ENCODE peak calls at places on chromosomes 12 and 14, in four cellular contexts. One of them, this sample, is unnamed.

GRCh38 chr12:79422060-79422812 is 268.5 kb downstream of the PAWR start:
- DNase-seq in breast epithelium: no peak
- DNase-seq in stomach: no peak
- DNase-seq in suprapubic skin: no peak
- DNase-seq in this sample: no peak

GRCh38 chr14:88481794-88482193 is 73.0 kb downstream of the PTPN21 start:
- DNase-seq in stomach: no peak
- DNase-seq in suprapubic skin: no peak
- DNase-seq in breast epithelium: no peak
- DNase-seq in this sample: no peak

GRCh38 chr12:66724616-66725015 is 45.7 kb upstream of the GRIP1 start:
- DNase-seq in suprapubic skin: no peak
- DNase-seq in stomach: no peak
- DNase-seq in breast epithelium: no peak
- DNase-seq in this sample: no peak

GRCh38 chr14:95337052-95337595 is 17.4 kb upstream of the CLMN start:
- DNase-seq in breast epithelium: no peak
- DNase-seq in stomach: no peak
- DNase-seq in suprapubic skin: no peak
- DNase-seq in this sample: no peak

GRCh38 chr14:51860836-51861583 is 598 bp downstream of the GNG2 start:
- DNase-seq in stomach: no peak
- DNase-seq in suprapubic skin: no peak
- DNase-seq in breast epithelium: no peak
- DNase-seq in this sample: no peak

GRCh38 chr14:23632461-23633159 is 3.6 kb upstream of the DHRS2 start:
- DNase-seq in stomach: no peak
- DNase-seq in breast epithelium: no peak
- DNase-seq in suprapubic skin: no peak
- DNase-seq in this sample: no peak

GRCh38 chr12:81077329-81077685 is 572 bp upstream of the ACSS3 start:
- DNase-seq in breast epithelium: no peak
- DNase-seq in suprapubic skin: no peak
- DNase-seq in stomach: no peak
- DNase-seq in this sample: no peak

GRCh38 chr12:9880532-9880931 is 757 bp upstream of the KLRF2 start:
- DNase-seq in breast epithelium: no peak
- DNase-seq in suprapubic skin: no peak
- DNase-seq in stomach: no peak
- DNase-seq in this sample: no peak

GRCh38 chr12:101181776-101182175 is 28.3 kb downstream of the SLC5A8 start:
- DNase-seq in stomach: no peak
- DNase-seq in suprapubic skin: no peak
- DNase-seq in breast epithelium: no peak
- DNase-seq in this sample: no peak

GRCh38 chr12:4934651-4935050 is 24.9 kb downstream of the KCNA1 start:
- DNase-seq in stomach: no peak
- DNase-seq in breast epithelium: no peak
- DNase-seq in suprapubic skin: no peak
- DNase-seq in this sample: no peak

GRCh38 chr12:39309516-39309915 is 133.4 kb downstream of the KIF21A start:
- DNase-seq in breast epithelium: no peak
- DNase-seq in stomach: no peak
- DNase-seq in suprapubic skin: no peak
- DNase-seq in this sample: no peak

GRCh38 chr12:123131879-123132402 is 18.9 kb downstream of the PITPNM2 start:
- DNase-seq in suprapubic skin: no peak
- DNase-seq in stomach: peak
- DNase-seq in breast epithelium: peak
- DNase-seq in this sample: no peak

GRCh38 chr14:95041477-95042020 is 115.8 kb downstream of the DICER1 start:
- DNase-seq in suprapubic skin: no peak
- DNase-seq in breast epithelium: no peak
- DNase-seq in stomach: no peak
- DNase-seq in this sample: no peak

GRCh38 chr14:76779221-76780057 is 18.2 kb downstream of the VASH1 start:
- DNase-seq in suprapubic skin: no peak
- DNase-seq in breast epithelium: no peak
- DNase-seq in stomach: no peak
- DNase-seq in this sample: peak

GRCh38 chr12:54416908-54417603 is 2.0 kb downstream of the ITGA5 start:
- DNase-seq in stomach: no peak
- DNase-seq in breast epithelium: no peak
- DNase-seq in suprapubic skin: no peak
- DNase-seq in this sample: peak

GRCh38 chr12:50174971-50175715 is 8.0 kb upstream of the CERS5 start:
- DNase-seq in suprapubic skin: no peak
- DNase-seq in stomach: no peak
- DNase-seq in breast epithelium: no peak
- DNase-seq in this sample: no peak

GRCh38 chr14:87698496-87698895 is 294.5 kb downstream of the GALC start:
- DNase-seq in stomach: no peak
- DNase-seq in suprapubic skin: no peak
- DNase-seq in breast epithelium: no peak
- DNase-seq in this sample: no peak

GRCh38 chr12:58804749-58805148 is 115.6 kb downstream of the LRIG3 start:
- DNase-seq in stomach: no peak
- DNase-seq in suprapubic skin: no peak
- DNase-seq in breast epithelium: no peak
- DNase-seq in this sample: no peak

GRCh38 chr12:46455648-46456352 is 83.2 kb upstream of the SLC38A2 start:
- DNase-seq in breast epithelium: no peak
- DNase-seq in stomach: peak
- DNase-seq in suprapubic skin: no peak
- DNase-seq in this sample: no peak

GRCh38 chr12:101566318-101566717 is 28.5 kb upstream of the MYBPC1 start:
- DNase-seq in stomach: no peak
- DNase-seq in suprapubic skin: no peak
- DNase-seq in breast epithelium: no peak
- DNase-seq in this sample: no peak

GRCh38 chr12:90801776-90802175 is 153.2 kb downstream of the CCER1 start:
- DNase-seq in breast epithelium: no peak
- DNase-seq in suprapubic skin: no peak
- DNase-seq in stomach: no peak
- DNase-seq in this sample: no peak

GRCh38 chr12:22118206-22118605 is 72.2 kb downstream of the CMAS start:
- DNase-seq in breast epithelium: no peak
- DNase-seq in stomach: no peak
- DNase-seq in suprapubic skin: no peak
- DNase-seq in this sample: no peak

GRCh38 chr12:120994589-120995337 is 16.4 kb downstream of the HNF1A start:
- DNase-seq in suprapubic skin: no peak
- DNase-seq in stomach: no peak
- DNase-seq in breast epithelium: no peak
- DNase-seq in this sample: no peak

GRCh38 chr14:61470261-61470953 is 149.0 kb downstream of the PRKCH start:
- DNase-seq in stomach: no peak
- DNase-seq in breast epithelium: no peak
- DNase-seq in suprapubic skin: no peak
- DNase-seq in this sample: no peak

GRCh38 chr12:119393685-119394084 is 59.2 kb downstream of the CCDC60 start:
- DNase-seq in breast epithelium: no peak
- DNase-seq in stomach: no peak
- DNase-seq in suprapubic skin: no peak
- DNase-seq in this sample: no peak

DNA sequence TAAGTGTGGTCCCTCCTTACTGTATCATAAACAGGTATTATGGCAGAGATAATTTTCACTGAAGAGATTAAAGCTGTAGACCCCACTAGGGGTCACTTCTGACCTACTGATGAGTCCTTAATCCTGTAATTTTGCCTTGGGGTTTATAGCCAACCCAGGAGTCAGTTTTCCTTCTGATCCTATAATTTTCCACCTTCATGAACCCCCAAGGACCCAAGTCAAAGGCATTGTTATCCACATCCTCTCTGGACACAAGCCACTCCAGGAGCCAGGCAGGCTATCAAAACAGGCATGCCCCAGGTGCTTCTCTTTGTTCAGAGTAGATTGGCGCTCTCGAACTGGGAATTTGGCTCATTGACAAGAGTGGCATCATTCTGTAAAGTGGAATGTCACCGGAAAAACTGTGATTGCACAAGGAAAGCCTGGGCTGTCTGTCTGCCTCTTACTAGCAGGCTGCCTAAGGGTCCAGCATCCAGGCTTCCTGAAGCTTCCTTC is 1523.3 kb upstream of the FLRT2 start:
- DNase-seq in breast epithelium: no peak
- DNase-seq in suprapubic skin: no peak
- DNase-seq in stomach: no peak
- DNase-seq in this sample: no peak
- TF ChIP-seq POLR2AphosphoS5 in breast epithelium: no peak
- TF ChIP-seq POLR2AphosphoS5 in suprapubic skin: no peak
- TF ChIP-seq POLR2AphosphoS5 in stomach: no peak
- TF ChIP-seq POLR2AphosphoS5 in this sample: no peak

DNA sequence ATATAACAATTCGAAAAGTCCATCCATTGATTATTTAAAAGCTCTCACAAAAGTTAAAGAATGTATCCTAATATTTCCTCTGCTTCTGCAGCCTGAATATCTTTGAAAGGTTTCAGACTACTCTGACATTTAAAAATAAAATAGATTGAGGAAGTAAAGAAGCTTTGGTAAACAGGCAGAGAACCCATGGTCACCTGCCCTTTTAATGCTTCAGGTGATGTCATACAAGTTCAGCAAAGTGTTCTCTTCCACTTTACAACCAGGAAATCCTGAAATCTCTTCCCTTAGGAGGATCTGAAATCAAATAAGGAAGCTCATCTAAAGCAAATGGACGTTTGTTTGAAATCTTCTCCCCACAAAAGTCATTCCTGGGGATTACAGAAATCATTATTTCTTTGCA is 322.4 kb downstream of the PDZRN4 start:
- DNase-seq in breast epithelium: no peak
- DNase-seq in suprapubic skin: no peak
- DNase-seq in stomach: no peak
- DNase-seq in this sample: no peak
- TF ChIP-seq POLR2AphosphoS5 in breast epithelium: no peak
- TF ChIP-seq POLR2AphosphoS5 in suprapubic skin: no peak
- TF ChIP-seq POLR2AphosphoS5 in stomach: no peak
- TF ChIP-seq POLR2AphosphoS5 in this sample: no peak

GRCh38 chr12:45415393-45415817 is 199.5 kb downstream of the ANO6 start:
- DNase-seq in stomach: no peak
- DNase-seq in breast epithelium: no peak
- DNase-seq in suprapubic skin: no peak
- DNase-seq in this sample: peak
- TF ChIP-seq POLR2AphosphoS5 in stomach: peak
- TF ChIP-seq POLR2AphosphoS5 in breast epithelium: no peak
- TF ChIP-seq POLR2AphosphoS5 in suprapubic skin: no peak
- TF ChIP-seq POLR2AphosphoS5 in this sample: no peak

GRCh38 chr14:68551045-68551683 is 241.7 kb downstream of the ZFP36L1 start:
- DNase-seq in suprapubic skin: no peak
- DNase-seq in stomach: no peak
- DNase-seq in breast epithelium: no peak
- DNase-seq in this sample: no peak

GRCh38 chr14:68549966-68550705 is 242.7 kb downstream of the ZFP36L1 start:
- DNase-seq in breast epithelium: no peak
- DNase-seq in stomach: no peak
- DNase-seq in suprapubic skin: no peak
- DNase-seq in this sample: no peak

GRCh38 chr14:68548194-68549056 is 244.4 kb downstream of the ZFP36L1 start:
- DNase-seq in stomach: peak
- DNase-seq in suprapubic skin: peak
- DNase-seq in breast epithelium: peak
- DNase-seq in this sample: peak

GRCh38 chr14:68547305-68548193 is 245.3 kb downstream of the ZFP36L1 start:
- DNase-seq in suprapubic skin: no peak
- DNase-seq in breast epithelium: peak
- DNase-seq in stomach: peak
- DNase-seq in this sample: peak

DNA sequence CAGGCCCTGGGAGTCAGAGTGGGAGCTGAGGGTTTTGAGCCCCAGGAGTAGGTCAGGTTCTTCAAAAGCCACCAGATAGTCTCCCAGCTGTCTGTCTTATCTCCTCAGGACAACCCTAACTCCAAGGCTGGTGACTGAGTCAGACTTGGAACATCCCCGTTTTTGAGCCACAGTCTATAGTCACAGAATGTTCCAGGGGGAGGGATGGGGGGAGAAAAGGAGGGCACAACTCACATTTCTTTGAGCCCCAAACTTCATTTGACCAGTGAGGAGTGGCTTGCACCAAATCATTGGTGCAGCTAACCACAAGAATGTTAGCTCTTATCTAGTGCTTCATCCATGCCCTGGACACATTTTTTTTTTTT is 243.8 kb downstream of the ZFP36L1 start:
- DNase-seq in stomach: no peak
- DNase-seq in breast epithelium: no peak
- DNase-seq in suprapubic skin: no peak
- DNase-seq in this sample: no peak
- TF ChIP-seq POLR2AphosphoS5 in stomach: peak
- TF ChIP-seq POLR2AphosphoS5 in breast epithelium: no peak
- TF ChIP-seq POLR2AphosphoS5 in suprapubic skin: no peak
- TF ChIP-seq POLR2AphosphoS5 in this sample: peak

GRCh38 chr14:98466807-98467206 is 805.2 kb downstream of the BCL11B start:
- DNase-seq in suprapubic skin: no peak
- DNase-seq in stomach: no peak
- DNase-seq in breast epithelium: no peak
- DNase-seq in this sample: no peak

GRCh38 chr14:98474900-98475299 is 797.1 kb downstream of the BCL11B start:
- DNase-seq in breast epithelium: no peak
- DNase-seq in stomach: no peak
- DNase-seq in suprapubic skin: no peak
- DNase-seq in this sample: no peak

GRCh38 chr14:98470663-98471062 is 801.3 kb downstream of the BCL11B start:
- DNase-seq in stomach: no peak
- DNase-seq in breast epithelium: no peak
- DNase-seq in suprapubic skin: no peak
- DNase-seq in this sample: no peak
- TF ChIP-seq POLR2AphosphoS5 in stomach: no peak
- TF ChIP-seq POLR2AphosphoS5 in breast epithelium: no peak
- TF ChIP-seq POLR2AphosphoS5 in suprapubic skin: no peak
- TF ChIP-seq POLR2AphosphoS5 in this sample: no peak

GRCh38 chr12:76035045-76035444 is 3.5 kb upstream of the PHLDA1 start:
- DNase-seq in breast epithelium: no peak
- DNase-seq in suprapubic skin: no peak
- DNase-seq in stomach: no peak
- DNase-seq in this sample: no peak
- TF ChIP-seq POLR2AphosphoS5 in breast epithelium: no peak
- TF ChIP-seq POLR2AphosphoS5 in suprapubic skin: no peak
- TF ChIP-seq POLR2AphosphoS5 in stomach: no peak
- TF ChIP-seq POLR2AphosphoS5 in this sample: no peak